ENCODE peak calls at places on chromosome 13, in nine cellular contexts. H is foreskin fibroblast; C is hypothalamus; P is stimulated activated CD4-positive, alpha-beta T cell treated with anti-CD3 and anti-CD28 coated beads, Interleukin-2, amount 100 ng/mL, for 48 hours; Q is HS-5; V is natural killer cell; X is CD4-positive, alpha-beta T cell; E is nephron progenitor cell; R is HFFc6. K is an unnamed sample.

GRCh38 chr13:40231311-40231710 is 435.1 kb downstream of the FOXO1 start:
- DNase-seq in V (no peak), H (no peak), P (no peak), R (no peak), C (no peak), Q (no peak), X (no peak), E (no peak), K (no peak)

GRCh38 chr13:32883501-32883900 is 132.7 kb upstream of the KL start:
- DNase-seq in Q (no peak), X (no peak), C (no peak), V (no peak), H (no peak), P (no peak), E (no peak), R (peak), K (peak)

GRCh38 chr13:97030705-97031452 is 36.6 kb upstream of the OXGR1 start:
- DNase-seq in X (no peak), V (no peak), R (peak), H (peak), Q (no peak), C (no peak), P (no peak), E (no peak), K (peak)

GRCh38 chr13:44713793-44714469 is 137.8 kb upstream of the TSC22D1 start:
- DNase-seq in P (no peak), E (no peak), X (no peak), Q (peak), H (peak), C (no peak), V (no peak), R (peak), K (peak)

GRCh38 chr13:111662895-111663294 is 342.5 kb downstream of the TEX29 start:
- DNase-seq in H (no peak), X (no peak), C (no peak), R (no peak), E (no peak), P (no peak), Q (no peak), V (no peak), K (no peak)

GRCh38 chr13:65378943-65379519 is 1851.1 kb downstream of the PCDH9 start:
- DNase-seq in V (no peak), P (no peak), X (no peak), H (no peak), Q (no peak), C (no peak), R (peak), E (no peak), K (no peak)

GRCh38 chr13:110179858-110180156 is 127.2 kb downstream of the COL4A1 start:
- DNase-seq in V (no peak), Q (no peak), P (no peak), X (no peak), R (no peak), E (no peak), H (no peak), C (no peak), K (no peak)

GRCh38 chr13:46389985-46390384 is 2.9 kb upstream of the RUBCNL start:
- DNase-seq in H (no peak), X (no peak), R (no peak), P (no peak), E (peak), V (no peak), C (no peak), Q (no peak), K (no peak)

GRCh38 chr13:50306096-50306495 is 290.9 kb downstream of the KCNRG start:
- DNase-seq in P (no peak), R (no peak), H (no peak), X (no peak), Q (no peak), C (no peak), E (no peak), V (no peak), K (no peak)

GRCh38 chr13:57918913-57919312 is 287.4 kb downstream of the PCDH17 start:
- DNase-seq in X (no peak), C (no peak), Q (no peak), E (no peak), H (no peak), R (no peak), P (no peak), V (no peak), K (no peak)

GRCh38 chr13:54660277-54660676 is 1631.7 kb downstream of the OLFM4 start:
- DNase-seq in P (no peak), X (no peak), H (no peak), C (no peak), Q (no peak), V (no peak), E (no peak), R (no peak), K (no peak)

GRCh38 chr13:45859682-45860081 is 8.1 kb upstream of the SIAH3 start:
- DNase-seq in E (peak), V (no peak), R (no peak), X (no peak), Q (no peak), H (no peak), P (no peak), C (no peak), K (no peak)

GRCh38 chr13:34935841-34936240 is 6.2 kb upstream of the NBEA start:
- DNase-seq in X (no peak), V (no peak), Q (no peak), E (no peak), H (no peak), R (no peak), C (no peak), P (no peak), K (no peak)

GRCh38 chr13:101157261-101157660 is 259.0 kb downstream of the NALCN start:
- DNase-seq in X (no peak), C (no peak), H (no peak), Q (no peak), R (no peak), E (no peak), V (no peak), P (no peak), K (peak)